ENCODE peak calls at places on chromosomes 1 and 21, in five cellular contexts. Y is mucosa of descending colon, X is hepatic stellate cell, J is A172, U is pons. L is an unnamed sample.

GRCh38 chr1:31259746-31260145 is 20.1 kb upstream of the NKAIN1 start:
- DNase-seq in Y (no peak), J (peak), X (no peak), U (no peak), L (no peak)

GRCh38 chr1:119853155-119853554 is 41.9 kb upstream of the REG4 start:
- DNase-seq in J (no peak), Y (no peak), X (no peak), U (no peak), L (no peak)

GRCh38 chr1:109618614-109619404 is 607 bp downstream of the GNAT2 start:
- DNase-seq in U (no peak), Y (no peak), X (no peak), J (no peak), L (no peak)

GRCh38 chr1:157000686-157001085 is 44.9 kb downstream of the ARHGEF11 start:
- DNase-seq in Y (no peak), X (no peak), U (no peak), J (no peak), L (no peak)

GRCh38 chr1:62207187-62207586 is 12.5 kb downstream of the L1TD1 start:
- DNase-seq in J (no peak), X (no peak), Y (no peak), U (no peak), L (no peak)

GRCh38 chr1:160619742-160620277 is 27.0 kb downstream of the SLAMF1 start:
- DNase-seq in J (no peak), X (no peak), Y (no peak), U (no peak), L (no peak)

GRCh38 chr1:78143673-78144072 is 97.9 kb downstream of the GIPC2 start:
- DNase-seq in U (no peak), J (no peak), Y (no peak), X (no peak), L (no peak)

GRCh38 chr1:25150998-25151397 is 81.3 kb downstream of the SYF2 start:
- DNase-seq in X (no peak), Y (no peak), J (no peak), U (no peak), L (no peak)

GRCh38 chr1:7562729-7563605 is 208.1 kb upstream of the VAMP3 start:
- DNase-seq in U (no peak), Y (no peak), X (no peak), J (no peak), L (no peak)

GRCh38 chr1:227745568-227745967 is 10.3 kb downstream of the SNAP47 start:
- DNase-seq in J (no peak), Y (no peak), U (no peak), X (no peak), L (peak)

GRCh38 chr1:97050501-97050900 is 328.9 kb downstream of the PTBP2 start:
- DNase-seq in X (no peak), J (peak), Y (no peak), U (peak), L (no peak)

GRCh38 chr1:118878661-118879060 is 109.5 kb downstream of the TBX15 start:
- DNase-seq in U (no peak), J (no peak), Y (no peak), X (no peak), L (no peak)

GRCh38 chr1:229819091-229819490 is 193.0 kb downstream of the URB2 start:
- DNase-seq in U (no peak), X (no peak), Y (no peak), J (no peak), L (no peak)

GRCh38 chr1:172241540-172241939 is 178.9 kb upstream of the C1orf105 start:
- DNase-seq in Y (no peak), U (no peak), X (no peak), J (no peak), L (no peak)

GRCh38 chr1:231957361-231957760 is 330.8 kb downstream of the DISC1 start:
- DNase-seq in J (no peak), U (no peak), X (no peak), Y (no peak), L (no peak)

GRCh38 chr1:200290010-200290685 is 119.7 kb downstream of the ZNF281 start:
- DNase-seq in Y (no peak), U (no peak), X (no peak), J (no peak), L (no peak)

GRCh38 chr1:230788561-230789275 is 41.5 kb downstream of the CAPN9 start:
- DNase-seq in X (no peak), J (no peak), U (no peak), Y (no peak), L (no peak)

GRCh38 chr1:92362970-92363369 is 64.1 kb downstream of the RPAP2 start:
- DNase-seq in Y (no peak), X (no peak), J (no peak), U (no peak), L (no peak)

GRCh38 chr21:45302082-45303061 is 14.7 kb upstream of the POFUT2 start:
- DNase-seq in Y (peak), U (no peak), J (no peak), X (no peak), L (no peak)

L was measured in natural killer cell treated with Interleukin-12 subunit alpha and Interleukin-12 subunit beta and Interleukin-15 and Interleukin-18, amount 100 ng/mL, for 72 hours.